ENCODE peak calls at places on chromosomes 12 and 14, in five cellular contexts. J, I, R, K and Y are unnamed samples.

GRCh38 chr12:61272441-61272840 is 987.8 kb upstream of the USP15 start:
- DNase-seq in J (no peak), I (no peak), R (no peak), K (no peak), Y (no peak)

GRCh38 chr12:1611775-1612174 is 17.3 kb upstream of the WNT5B start:
- DNase-seq in J (no peak), I (no peak), R (peak), K (no peak), Y (no peak)

GRCh38 chr14:59098377-59098776 is 90.1 kb upstream of the DAAM1 start:
- DNase-seq in J (no peak), I (no peak), R (peak), K (no peak), Y (no peak)

GRCh38 chr14:21431126-21431525 is 24.8 kb downstream of the CHD8 start:
- DNase-seq in J (no peak), I (no peak), R (no peak), K (no peak), Y (no peak)

GRCh38 chr12:68069276-68069675 is 80.0 kb downstream of the IFNG-AS1 start:
- DNase-seq in J (no peak), I (no peak), R (no peak), K (no peak), Y (no peak)

GRCh38 chr12:131622422-131622955 is 88.4 kb upstream of the SFSWAP start:
- DNase-seq in J (no peak), I (no peak), R (no peak), K (no peak), Y (no peak)

GRCh38 chr14:73262427-73263183 is 25.3 kb downstream of the PAPLN start:
- DNase-seq in J (no peak), I (no peak), R (no peak), K (no peak), Y (no peak)

GRCh38 chr12:49019435-49020317 is 1.1 kb upstream of the PRKAG1 start:
- DNase-seq in J (peak), I (no peak), R (peak), K (no peak), Y (no peak)

GRCh38 chr12:122893208-122894151 is 2.4 kb downstream of the VPS37B start:
- DNase-seq in J (no peak), I (no peak), R (no peak), K (no peak), Y (no peak)

GRCh38 chr14:101369916-101370592 is 191.2 kb upstream of the DIO3 start:
- DNase-seq in J (peak), I (no peak), R (no peak), K (no peak), Y (no peak)

GRCh38 chr12:93366427-93366826 is 11.3 kb upstream of the NUDT4 start:
- DNase-seq in J (no peak), I (no peak), R (no peak), K (no peak), Y (no peak)

GRCh38 chr12:104134882-104135281 is 3.1 kb downstream of the NFYB start:
- DNase-seq in J (peak), I (no peak), R (no peak), K (no peak), Y (no peak)

GRCh38 chr14:20662968-20663731 is 21.2 kb upstream of the RNASE4 start:
- DNase-seq in J (peak), I (peak), R (peak), K (no peak), Y (no peak)

GRCh38 chr14:76867536-76868452 is 41.6 kb downstream of the LRRC74A start:
- DNase-seq in J (peak), I (peak), R (no peak), K (no peak), Y (no peak)

GRCh38 chr14:50944647-50945413 is 547 bp upstream of the PYGL start:
- DNase-seq in J (peak), I (no peak), R (peak), K (no peak), Y (no peak)

GRCh38 chr12:22229652-22230279 is 104.7 kb downstream of the ST8SIA1 start:
- DNase-seq in J (no peak), I (no peak), R (peak), K (no peak), Y (no peak)

GRCh38 chr14:99910337-99911268 is 117.4 kb downstream of the EML1 start:
- DNase-seq in J (no peak), I (no peak), R (peak), K (no peak), Y (no peak)

GRCh38 chr12:82803201-82803600 is 116.5 kb downstream of the TMTC2 start:
- DNase-seq in J (no peak), I (no peak), R (no peak), K (no peak), Y (no peak)